ENCODE peak calls at places on chromosomes 1 and 21, in six cellular contexts. U is stimulated activated CD8-positive, alpha-beta memory T cell treated with anti-CD3 and anti-CD28 coated beads, Interleukin-4, amount 100 ng/mL, for 48 hours; H is EL; V is T-helper 2 cell; N is NCI-H1105 treated with DMSO at 0.1 percent for 48 hours; E is T-helper 17 cell. W is an unnamed sample.

GRCh38 chr1:162822391-162823200 is 32.1 kb downstream of the HSD17B7 start:
- DNase-seq in U (peak; percentile 24), H (peak; percentile 17), V (no peak), N (peak; percentile 78), E (no peak), W (no peak)

GRCh38 chr1:227363825-227364224 is 45.5 kb upstream of the CDC42BPA start:
- DNase-seq in U (no peak), H (no peak), V (no peak), N (no peak), E (no peak), W (no peak)

GRCh38 chr1:200206761-200207160 is 179.3 kb downstream of the NR5A2 start:
- DNase-seq in U (no peak), H (peak; percentile 33), V (no peak), N (no peak), E (no peak), W (no peak)

GRCh38 chr1:100353073-100353801 is 931 bp downstream of the CDC14A start:
- DNase-seq in U (peak; percentile 61), H (peak; percentile 36), V (peak; percentile 9), N (peak; percentile 37), E (peak; percentile 19), W (peak; percentile 12)

GRCh38 chr1:228017356-228018124 is 10.7 kb downstream of the WNT3A start:
- DNase-seq in U (no peak), H (no peak), V (no peak), N (no peak), E (no peak), W (no peak)

GRCh38 chr1:36464605-36465393 is 615 bp upstream of the MRPS15 start:
- DNase-seq in U (no peak), H (no peak), V (no peak), N (peak; percentile 92), E (no peak), W (no peak)

GRCh38 chr1:154411525-154411924 is 6.4 kb downstream of the IL6R start:
- DNase-seq in U (no peak), H (no peak), V (no peak), N (no peak), E (no peak), W (no peak)

GRCh38 chr1:39348278-39348677 is 143.2 kb upstream of the BMP8A start:
- DNase-seq in U (no peak), H (no peak), V (no peak), N (peak; percentile 20), E (no peak), W (no peak)

GRCh38 chr1:199123615-199124014 is 484.8 kb downstream of the PTPRC start:
- DNase-seq in U (no peak), H (peak; percentile 91), V (no peak), N (no peak), E (no peak), W (no peak)

GRCh38 chr1:1318131-1318652 is 6.3 kb downstream of the INTS11 start:
- DNase-seq in U (no peak), H (peak; percentile 91), V (no peak), N (peak; percentile 66), E (no peak), W (no peak)

GRCh38 chr21:32768530-32768929 is 3.0 kb downstream of the PAXBP1 start:
- DNase-seq in U (no peak), H (no peak), V (no peak), N (no peak), E (no peak), W (no peak)

GRCh38 chr1:116738673-116739370 is 15.4 kb upstream of the CD2 start:
- DNase-seq in U (peak; percentile 72), H (no peak), V (peak; percentile 52), N (no peak), E (peak; percentile 27), W (peak; percentile 31)

GRCh38 chr1:153380711-153381110 is 5.3 kb upstream of the S100A12 start:
- DNase-seq in U (no peak), H (no peak), V (no peak), N (no peak), E (no peak), W (no peak)

GRCh38 chr1:159826436-159827101 is at the start of gene SLAMF8:
- DNase-seq in U (peak; percentile 71), H (peak; percentile 22), V (no peak), N (no peak), E (no peak), W (peak; percentile 17)

GRCh38 chr1:40385437-40386310 is 12.1 kb downstream of the SMAP2 start:
- DNase-seq in U (peak; percentile 53), H (no peak), V (no peak), N (no peak), E (no peak), W (no peak)